ENCODE peak calls at places on chromosomes 3 and 15, in nine cellular contexts. L is stimulated activated CD4-positive, alpha-beta T cell treated with anti-CD3 and anti-CD28 coated beads, Interleukin-4, amount 100 ng/mL, for 48 hours; H is nucleus accumbens; D is GM23338; C is activated naive CD8-positive, alpha-beta T cell treated with anti-CD3 and anti-CD28 coated beads, Interleukin-2, amount 50 U/mL, for 16 hours; X is stimulated activated CD8-positive, alpha-beta memory T cell treated with anti-CD3 and anti-CD28 coated beads, Interleukin-4, amount 100 ng/mL, for 24 hours; W is WTC11; U is EH; A is Right ventricle myocardium inferior. Y is an unnamed sample.

GRCh38 chr3:85360742-85361387 is 402.1 kb downstream of the CADM2 start:
- DNase-seq in L (no peak), H (peak), C (no peak), D (peak), A (peak), U (no peak), X (no peak), W (peak), Y (peak)

GRCh38 chr15:64503197-64503596 is 42.8 kb downstream of the ZNF609 start:
- DNase-seq in H (peak), X (no peak), C (no peak), D (peak), W (no peak), A (no peak), L (no peak), U (peak), Y (peak)

GRCh38 chr3:135997554-135998320 is 32.2 kb downstream of the PPP2R3A start:
- DNase-seq in U (no peak), A (no peak), C (no peak), H (no peak), L (no peak), W (no peak), X (no peak), D (no peak), Y (no peak)

GRCh38 chr15:63939531-63940130 is 105.9 kb upstream of the HERC1 start:
- DNase-seq in L (no peak), C (no peak), X (no peak), W (no peak), D (no peak), A (no peak), H (no peak), U (peak), Y (peak)

GRCh38 chr3:15042936-15043335 is 22.2 kb downstream of the MRPS25 start:
- DNase-seq in W (no peak), D (no peak), H (no peak), A (no peak), X (no peak), U (peak), C (no peak), L (no peak), Y (peak)

GRCh38 chr15:65223996-65224395 is 12.7 kb upstream of the CILP start:
- DNase-seq in W (no peak), C (no peak), X (no peak), U (no peak), H (no peak), A (no peak), L (no peak), D (no peak), Y (no peak)

GRCh38 chr15:22945071-22945470 is 35.1 kb downstream of the CYFIP1 start:
- DNase-seq in W (no peak), C (no peak), D (no peak), A (no peak), U (no peak), X (no peak), H (no peak), L (no peak), Y (no peak)

GRCh38 chr15:50886611-50887350 is 21.7 kb upstream of the AP4E1 start:
- DNase-seq in U (no peak), X (no peak), W (no peak), H (no peak), C (no peak), D (no peak), L (no peak), A (no peak), Y (no peak)

GRCh38 chr3:99409961-99410360 is 228.4 kb upstream of the COL8A1 start:
- DNase-seq in L (no peak), W (no peak), A (no peak), U (peak), X (no peak), C (no peak), D (no peak), H (no peak), Y (no peak)

Y was measured in endothelial cell of umbilical vein.